ENCODE peak calls at places on chromosomes 16 and 17, in five cellular contexts. C is cardiac muscle cell, F is cardiac fibroblast, Z is bronchial epithelial cell, W is tibial artery. L is an unnamed sample.

GRCh38 chr17:15404116-15404730 is 62.8 kb upstream of the TEKT3 start:
- DNase-seq in C (no peak), F (peak), Z (no peak), W (no peak), L (peak)

GRCh38 chr16:716768-717325 is 1.9 kb downstream of the METRN start:
- DNase-seq in C (no peak), F (no peak), Z (no peak), W (no peak), L (no peak)

GRCh38 chr16:89308391-89309333 is 91.2 kb downstream of the ZNF778 start:
- DNase-seq in C (peak), F (no peak), Z (no peak), W (no peak), L (no peak)

GRCh38 chr16:24139282-24139681 is 116.9 kb upstream of the CACNG3 start:
- DNase-seq in C (no peak), F (no peak), Z (peak), W (no peak), L (no peak)

GRCh38 chr17:41322264-41322902 is 6.9 kb upstream of the KRTAP17-1 start:
- DNase-seq in C (peak), F (peak), Z (peak), W (no peak), L (peak)

GRCh38 chr16:69773255-69773947 is 11.3 kb downstream of the WWP2 start:
- DNase-seq in C (no peak), F (no peak), Z (no peak), W (no peak), L (no peak)

GRCh38 chr16:26598989-26599785 is 467.5 kb upstream of the C16orf82 start:
- DNase-seq in C (no peak), F (no peak), Z (no peak), W (no peak), L (no peak)

GRCh38 chr16:14215941-14216340 is 144.8 kb downstream of the MRTFB start:
- DNase-seq in C (no peak), F (no peak), Z (no peak), W (no peak), L (no peak)

GRCh38 chr17:42282478-42283080 is 5.7 kb upstream of the STAT5A start:
- DNase-seq in C (no peak), F (no peak), Z (no peak), W (no peak), L (no peak)

GRCh38 chr17:68346448-68346847 is 55.2 kb downstream of the ARSG start:
- DNase-seq in C (no peak), F (no peak), Z (no peak), W (no peak), L (no peak)

GRCh38 chr16:1428511-1428910 is 2.4 kb upstream of the PERCC1 start:
- DNase-seq in C (no peak), F (peak), Z (no peak), W (no peak), L (peak)

GRCh38 chr16:54493076-54493475 is 206.5 kb upstream of the IRX3 start:
- DNase-seq in C (no peak), F (peak), Z (peak), W (no peak), L (peak)

GRCh38 chr17:17669081-17669850 is 12.0 kb upstream of the RAI1 start:
- DNase-seq in C (no peak), F (no peak), Z (no peak), W (no peak), L (no peak)

GRCh38 chr17:27778193-27778592 is 22.1 kb downstream of the NOS2 start:
- DNase-seq in C (no peak), F (peak), Z (peak), W (no peak), L (peak)

GRCh38 chr16:21598676-21599157 is 660 bp upstream of the METTL9 start:
- DNase-seq in C (no peak), F (no peak), Z (no peak), W (no peak), L (no peak)

DNA sequence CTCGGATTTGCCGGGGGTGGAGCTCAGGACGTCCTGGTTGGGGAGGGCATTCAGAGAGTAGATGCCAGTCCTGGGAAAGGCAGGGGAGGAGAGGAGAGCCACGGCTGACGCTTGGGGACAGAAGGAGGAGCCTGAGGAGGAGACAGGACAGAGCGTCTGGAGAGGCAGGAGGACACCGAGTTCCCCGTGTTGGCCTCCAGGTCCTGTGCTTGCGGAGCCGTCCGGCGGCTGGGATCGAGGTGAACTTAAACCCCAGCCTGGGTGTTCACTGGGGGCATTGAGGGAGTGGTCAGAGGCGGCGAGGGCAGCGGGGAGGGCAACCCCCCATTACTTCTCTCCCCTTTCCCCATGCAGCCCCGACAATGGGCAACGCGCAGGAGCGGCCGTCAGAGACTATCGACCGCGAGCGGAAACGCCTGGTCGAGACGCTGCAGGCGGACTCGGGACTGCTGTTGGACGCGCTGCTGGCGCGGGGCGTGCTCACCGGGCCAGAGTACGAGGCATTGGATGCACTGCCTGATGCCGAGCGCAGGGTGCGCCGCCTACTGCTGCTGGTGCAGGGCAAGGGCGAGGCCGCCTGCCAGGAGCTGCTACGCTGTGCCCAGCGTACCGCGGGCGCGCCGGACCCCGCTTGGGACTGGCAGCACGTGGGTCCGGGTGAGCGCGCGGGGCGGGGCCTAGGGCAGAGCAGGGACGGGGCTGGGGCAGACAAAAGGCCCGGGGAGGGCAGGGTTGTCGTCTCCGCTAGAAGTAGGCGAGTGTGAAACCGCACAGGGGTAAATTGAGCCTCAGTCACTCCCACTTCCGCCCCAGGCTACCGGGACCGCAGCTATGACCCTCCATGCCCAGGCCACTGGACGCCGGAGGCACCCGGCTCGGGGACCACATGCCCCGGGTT is 3.7 kb downstream of the NOL3 start:
- DNase-seq in C (peak), F (peak), Z (peak), W (peak), L (peak)
- H3K4me3 ChIP-seq in C (peak), F (peak), Z (peak), W (peak), L (peak)

GRCh38 chr16:29852654-29853053 is 10.4 kb downstream of the CDIPT start:
- DNase-seq in C (no peak), F (peak), Z (no peak), W (no peak), L (peak)

GRCh38 chr16:29858149-29858899 is 4.7 kb downstream of the CDIPT start:
- DNase-seq in C (no peak), F (no peak), Z (no peak), W (peak), L (no peak)

GRCh38 chr16:29850998-29851397 is 12.0 kb downstream of the CDIPT start:
- DNase-seq in C (no peak), F (no peak), Z (no peak), W (no peak), L (no peak)

GRCh38 chr16:29857133-29857760 is 5.8 kb downstream of the CDIPT start:
- DNase-seq in C (no peak), F (peak), Z (no peak), W (no peak), L (peak)

GRCh38 chr16:29854520-29855100 is 8.4 kb downstream of the CDIPT start:
- DNase-seq in C (no peak), F (peak), Z (no peak), W (no peak), L (no peak)
- TF ChIP-seq CTCF in C (no peak), F (no peak), Z (no peak), W (no peak), L (no peak)

GRCh38 chr17:43983515-43984411 is 20.7 kb upstream of the NAGS start:
- DNase-seq in C (peak), F (no peak), Z (no peak), W (no peak), L (no peak)
- H3K4me3 ChIP-seq in C (peak), F (peak), Z (peak), W (peak), L (peak)

DNA sequence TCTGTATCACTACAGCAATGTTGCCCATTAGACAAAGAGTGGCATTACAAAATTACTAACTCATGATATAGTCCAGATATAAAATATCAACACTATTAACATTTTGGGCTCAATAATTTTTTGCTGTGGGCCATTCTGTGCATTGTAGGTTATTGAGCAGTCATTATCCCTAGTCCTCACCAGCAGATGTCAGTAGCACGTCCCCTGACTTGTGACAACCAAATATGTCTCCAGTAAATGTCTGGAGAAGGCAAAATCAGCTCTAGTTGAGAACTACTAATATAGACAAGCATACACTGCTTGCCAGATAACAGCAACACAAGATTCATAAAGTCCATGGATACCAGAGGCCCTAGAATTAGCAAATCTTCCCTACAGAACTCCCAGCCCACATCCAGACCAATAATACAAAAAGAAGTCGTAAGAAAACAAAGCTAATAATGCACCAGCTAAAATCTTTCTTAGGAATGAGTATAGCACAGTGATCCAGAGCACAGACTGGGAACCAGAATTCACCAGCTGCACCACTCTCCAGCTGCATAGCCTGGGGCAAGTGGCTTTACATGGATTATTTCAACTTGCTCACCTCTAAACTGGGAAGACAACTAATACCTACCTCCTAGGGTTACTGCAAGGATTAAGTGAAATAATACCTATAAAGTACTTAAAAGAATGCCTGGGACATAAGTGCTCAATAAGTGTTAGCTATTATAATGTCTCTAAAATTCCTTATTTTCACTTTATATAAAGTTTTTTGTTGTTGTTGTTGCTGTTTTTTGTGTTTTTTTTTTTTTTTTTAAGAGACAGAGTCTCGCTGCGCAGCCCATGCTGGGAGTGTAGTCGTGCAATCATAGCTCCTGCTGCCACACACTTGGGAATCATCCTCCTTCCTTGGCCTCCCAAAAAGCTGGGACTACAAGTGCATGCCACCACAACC is 23.7 kb downstream of the HELZ start:
- DNase-seq in C (peak), F (peak), Z (peak), W (no peak), L (peak)
- TF ChIP-seq CTCF in C (peak), F (peak), Z (peak), W (peak), L (peak)

DNA sequence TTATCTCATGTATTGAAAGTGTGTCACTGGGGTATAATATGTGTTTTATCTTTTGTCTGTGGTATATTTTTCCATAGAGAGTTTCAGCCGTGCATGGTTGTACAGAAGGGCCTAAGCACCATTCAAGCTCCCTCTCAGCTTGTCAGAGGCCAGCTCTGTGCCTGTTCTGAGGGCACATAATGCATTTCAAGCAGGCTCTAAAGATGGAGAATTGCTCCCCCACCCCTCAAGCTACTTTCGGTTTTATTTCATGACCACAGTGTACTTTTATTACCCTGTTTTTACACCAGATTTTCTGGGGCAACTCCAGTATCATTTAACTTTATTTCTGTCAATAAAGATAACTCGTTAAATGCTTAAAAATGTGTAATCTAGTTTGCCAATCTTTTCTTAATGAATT is 131.7 kb downstream of the SHISA6 start:
- DNase-seq in C (no peak), F (no peak), Z (no peak), W (no peak), L (no peak)
- H3K4me3 ChIP-seq in C (no peak), F (no peak), Z (no peak), W (no peak), L (no peak)

GRCh38 chr16:58074657-58075056 is 49.1 kb downstream of the MMP15 start:
- DNase-seq in C (no peak), F (no peak), Z (no peak), W (no peak), L (no peak)

GRCh38 chr16:58076514-58076913 is 51.0 kb downstream of the MMP15 start:
- DNase-seq in C (no peak), F (no peak), Z (no peak), W (no peak), L (no peak)

DNA sequence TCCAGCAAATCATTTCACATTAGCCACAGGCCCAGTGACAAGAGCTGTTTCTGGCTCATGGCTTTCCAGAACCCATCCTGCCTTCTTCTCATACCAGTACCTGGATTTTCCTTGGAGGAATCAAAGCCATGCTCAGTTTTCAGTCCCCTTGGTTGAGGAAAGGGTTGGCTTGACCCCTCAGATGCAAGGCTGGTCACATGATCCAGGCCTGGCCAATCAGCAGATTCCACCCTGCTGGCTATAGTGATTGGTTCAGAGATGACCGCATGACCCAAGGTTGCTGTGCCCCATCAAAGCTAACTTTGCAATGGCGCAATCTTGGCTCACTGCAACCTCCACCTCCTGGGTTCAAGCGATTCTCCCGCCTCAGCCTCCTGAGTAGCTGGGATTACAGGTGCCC is 45.0 kb downstream of the MMP15 start:
- DNase-seq in C (no peak), F (no peak), Z (no peak), W (no peak), L (no peak)
- TF ChIP-seq CTCF in C (no peak), F (no peak), Z (no peak), W (no peak), L (no peak)